ENCODE peak calls at places on chromosomes 3 and 15, in six cellular contexts. S is suprapubic skin, L is lung, Z is BE2C, D is HFF-Myc, G is testis. K is an unnamed sample.

GRCh38 chr3:72310028-72310987 is 525.4 kb upstream of the PROK2 start:
- DNase-seq in Z (peak; percentile 89), D (peak; percentile 79), L (no peak), G (no peak), S (no peak), K (peak; percentile 34)

GRCh38 chr3:124826703-124827102 is 60.5 kb downstream of the ITGB5 start:
- DNase-seq in G (no peak), S (no peak), Z (no peak), L (no peak), D (no peak), K (peak; percentile 56)

GRCh38 chr3:40930131-40930538 is 269.2 kb upstream of the CTNNB1 start:
- DNase-seq in L (peak; percentile 57), S (no peak), Z (no peak), G (no peak), D (no peak), K (no peak)

GRCh38 chr15:43509002-43509922 is 8.1 kb upstream of the MAP1A start:
- DNase-seq in D (no peak), Z (peak; percentile 37), L (no peak), G (peak; percentile 80), S (no peak), K (no peak)

GRCh38 chr15:76904461-76905012 is 603 bp downstream of the SCAPER start:
- DNase-seq in D (no peak), S (peak; percentile 67), G (peak; percentile 46), Z (peak; percentile 32), L (no peak), K (no peak)

GRCh38 chr3:46950661-46951241 is 25.8 kb downstream of the CCDC12 start:
- DNase-seq in D (no peak), L (no peak), Z (no peak), S (no peak), G (no peak), K (no peak)

GRCh38 chr3:84165278-84165677 is 793.5 kb upstream of the CADM2 start:
- DNase-seq in Z (no peak), S (no peak), G (no peak), D (no peak), L (no peak), K (no peak)

GRCh38 chr3:65083240-65083639 is 395.4 kb upstream of the ADAMTS9 start:
- DNase-seq in D (no peak), G (no peak), Z (no peak), S (no peak), L (no peak), K (no peak)

GRCh38 chr3:183443395-183444132 is 15.1 kb upstream of the MCF2L2 start:
- DNase-seq in G (no peak), D (no peak), S (no peak), Z (no peak), L (no peak), K (no peak)

GRCh38 chr15:99408236-99409096 is 157.2 kb downstream of the LRRC28 start:
- DNase-seq in D (peak; percentile 33), G (peak; percentile 58), S (no peak), L (peak; percentile 28), Z (peak; percentile 58), K (peak; percentile 49)

GRCh38 chr3:62574499-62574898 is 201.1 kb upstream of the FEZF2 start:
- DNase-seq in L (no peak), S (no peak), Z (no peak), D (no peak), G (no peak), K (no peak)

GRCh38 chr3:58058654-58059263 is 50.5 kb downstream of the FLNB start:
- DNase-seq in S (peak; percentile 4), Z (no peak), D (no peak), G (no peak), L (no peak), K (peak; percentile 81)

GRCh38 chr3:113212155-113212844 is 943 bp downstream of the BOC start:
- DNase-seq in D (no peak), Z (peak; percentile 42), S (no peak), L (no peak), G (peak; percentile 45), K (no peak)

GRCh38 chr3:29759443-29760033 is 478.7 kb downstream of the RBMS3 start:
- DNase-seq in L (no peak), G (no peak), S (no peak), D (no peak), Z (no peak), K (no peak)

GRCh38 chr3:81300324-81300927 is 461.0 kb downstream of the GBE1 start:
- DNase-seq in S (no peak), L (no peak), Z (no peak), G (no peak), D (no peak), K (no peak)

GRCh38 chr3:15491143-15491542 is 30.4 kb downstream of the COLQ start:
- DNase-seq in L (no peak), D (no peak), Z (no peak), S (no peak), G (no peak), K (no peak)

GRCh38 chr3:120681506-120682038 is 467 bp downstream of the HGD start:
- DNase-seq in G (no peak), D (no peak), L (no peak), Z (no peak), S (no peak), K (no peak)
- H3K4me3 ChIP-seq in G (no peak overlapping the region), D (no peak overlapping the region), L (no peak overlapping the region), Z (no peak overlapping the region), S (no peak overlapping the region), K (no peak overlapping the region)

GRCh38 chr3:170866499-170866898 is 3.5 kb downstream of the RPL22L1 start:
- DNase-seq in L (no peak), Z (no peak), D (no peak), S (no peak), G (no peak), K (no peak)
- H3K4me3 ChIP-seq in L (no peak overlapping the region), Z (no peak overlapping the region), D (peak overlapping the region; percentile 97), S (no peak overlapping the region), G (no peak overlapping the region), K (no peak overlapping the region)

GRCh38 chr3:12809435-12809834 is 13.0 kb downstream of the CAND2 start:
- DNase-seq in S (no peak), L (no peak), D (no peak), G (no peak), Z (no peak), K (no peak)
- H3K4me3 ChIP-seq in S (peak overlapping the region; percentile 55), L (no peak overlapping the region), D (peak overlapping the region; percentile 43), G (no peak overlapping the region), Z (no peak overlapping the region), K (no peak overlapping the region)

GRCh38 chr15:55254916-55255679 is 34.5 kb downstream of the RAB27A start:
- DNase-seq in Z (no peak), G (no peak), L (no peak), S (no peak), D (no peak), K (no peak)

GRCh38 chr15:55257014-55257670 is 32.5 kb downstream of the RAB27A start:
- DNase-seq in Z (no peak), D (no peak), S (no peak), L (no peak), G (no peak), K (no peak)

GRCh38 chr15:55257933-55258332 is 31.7 kb downstream of the RAB27A start:
- DNase-seq in D (no peak), S (no peak), L (no peak), G (no peak), Z (no peak), K (no peak)

GRCh38 chr15:55255714-55256113 is 33.9 kb downstream of the RAB27A start:
- DNase-seq in D (no peak), S (no peak), L (no peak), G (no peak), Z (no peak), K (no peak)

DNA sequence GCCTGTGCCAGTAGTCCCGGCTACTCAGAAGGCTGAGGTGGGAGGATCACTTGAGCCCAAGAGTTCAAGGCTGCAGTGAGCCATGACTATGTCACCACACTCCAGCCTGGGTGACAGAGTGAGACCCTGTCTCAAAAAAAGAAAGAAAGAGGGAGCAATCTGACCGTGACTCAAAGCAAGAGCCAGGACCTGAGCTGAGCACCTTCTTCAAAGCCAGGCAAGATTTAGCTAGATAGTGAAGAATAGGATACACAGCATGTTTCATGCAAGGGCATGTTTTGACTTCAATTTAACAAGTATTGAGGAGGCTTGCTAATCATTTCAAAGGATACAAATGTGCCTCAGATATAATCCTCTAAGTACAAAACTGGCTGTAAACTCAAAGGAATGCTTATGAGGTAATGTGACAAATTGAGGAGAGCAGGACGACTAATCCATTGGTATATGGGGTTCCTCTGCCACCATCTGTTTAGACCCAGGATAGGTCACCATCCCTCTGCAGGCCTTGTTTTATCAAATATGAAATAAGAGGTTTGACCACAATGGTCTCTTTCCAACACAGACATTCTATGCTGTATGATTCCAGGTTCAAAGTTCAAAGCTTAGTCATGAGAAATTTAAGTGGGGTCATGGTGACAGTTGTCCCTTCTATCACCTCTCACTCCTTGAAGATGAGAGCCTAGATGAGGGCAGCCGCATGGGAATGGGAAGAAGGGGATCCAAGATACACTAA is 33.2 kb downstream of the RAB27A start:
- DNase-seq in G (no peak), Z (no peak), S (no peak), L (no peak), D (no peak), K (no peak)
- H3K4me3 ChIP-seq in G (no peak overlapping the region), Z (no peak overlapping the region), S (no peak overlapping the region), L (no peak overlapping the region), D (no peak overlapping the region), K (no peak overlapping the region)

DNA sequence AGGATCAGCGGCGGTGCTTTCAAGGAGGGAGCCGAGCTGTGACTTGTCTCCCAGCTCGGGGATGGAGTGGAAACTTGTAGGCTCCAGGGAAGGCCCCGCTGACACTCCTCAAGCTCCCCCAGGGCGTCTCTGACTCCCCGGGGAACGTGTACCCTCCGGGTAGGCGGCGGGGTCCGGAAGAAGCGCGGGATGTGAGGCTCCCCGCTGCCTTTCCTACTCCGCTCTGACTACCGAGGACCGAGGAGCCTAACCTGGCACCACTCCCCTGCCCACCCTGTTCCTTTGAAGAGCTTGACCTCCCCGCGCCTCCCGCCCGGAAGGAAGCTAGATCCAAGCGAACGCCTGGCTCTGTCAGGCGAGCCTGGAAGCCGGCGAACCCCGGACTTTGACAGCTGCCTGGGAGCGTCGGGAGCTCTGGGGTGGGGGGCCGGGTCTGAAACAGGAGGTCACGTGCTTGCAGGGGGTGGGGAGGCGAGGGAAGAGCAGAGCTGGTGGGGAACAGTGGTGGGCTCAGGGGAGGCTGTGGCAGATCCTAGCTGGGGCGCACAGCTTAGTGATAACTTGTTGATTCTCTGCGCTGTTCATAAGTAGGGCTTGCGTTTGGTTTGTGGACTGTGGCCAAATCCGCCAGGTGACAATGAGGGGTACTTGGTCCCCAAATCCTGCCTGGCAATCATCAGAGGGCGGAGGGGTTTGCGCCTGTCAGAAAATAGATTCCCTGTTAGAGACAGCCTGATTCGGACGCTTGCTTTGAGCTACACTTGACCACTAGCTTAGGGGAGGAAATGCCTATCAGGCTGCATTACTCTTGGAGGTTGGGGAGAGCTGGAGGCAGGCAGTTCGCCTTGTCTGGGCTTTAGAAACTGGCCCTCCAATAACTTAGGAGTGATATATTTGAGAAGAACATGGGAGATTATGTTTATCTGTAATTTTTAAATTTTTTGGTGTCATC is 1.2 kb downstream of the CLSTN2 start:
- DNase-seq in S (peak; percentile 70), L (no peak), G (peak; percentile 56), D (no peak), Z (peak; percentile 58), K (no peak)
- H3K4me3 ChIP-seq in S (peak overlapping the region; percentile 60), L (no peak overlapping the region), G (peak overlapping the region; percentile 54), D (no peak overlapping the region), Z (peak overlapping the region; percentile 87), K (no peak overlapping the region)

GRCh38 chr3:119558528-119559339 is 680 bp downstream of the CD80 start:
- DNase-seq in S (no peak), G (no peak), L (no peak), Z (no peak), D (no peak), K (no peak)
- H3K4me3 ChIP-seq in S (no peak overlapping the region), G (no peak overlapping the region), L (no peak overlapping the region), Z (no peak overlapping the region), D (no peak overlapping the region), K (no peak overlapping the region)

K was measured in AG09309.